ENCODE peak calls at places on chromosomes 13 and 19, in nine cellular contexts. N is T-cell; W is T-helper 1 cell; Q is activated T-cell treated with anti-CD3 and anti-CD28 coated beads for 24 hours; C is stimulated activated CD8-positive, alpha-beta memory T cell treated with anti-CD3 and anti-CD28 coated beads, Interleukin-7, amount 100 ng/mL, for 1 hour; Z is memory B cell; K is NCI-H748 treated with DMSO at 0.1 percent for 48 hours; G is GM23248; M is WERI-Rb-1. Y is an unnamed sample.

GRCh38 chr19:17021793-17022590 is 4.6 kb downstream of the CPAMD8 start:
- DNase-seq in G (peak), M (no peak), Z (no peak), W (no peak), N (no peak), C (no peak), K (no peak), Q (no peak), Y (no peak)

GRCh38 chr13:40590112-40590862 is 76.2 kb downstream of the FOXO1 start:
- DNase-seq in Q (no peak), W (no peak), C (no peak), N (no peak), M (no peak), K (no peak), G (no peak), Z (no peak), Y (no peak)

GRCh38 chr19:11361037-11361770 is 6.0 kb downstream of the PLPPR2 start:
- DNase-seq in Q (no peak), Z (no peak), G (no peak), K (no peak), M (peak), N (no peak), W (no peak), C (no peak), Y (no peak)

GRCh38 chr19:34172661-34173144 is 399 bp downstream of the LSM14A start:
- DNase-seq in C (no peak), Q (no peak), M (no peak), Z (peak), G (peak), N (peak), W (no peak), K (no peak), Y (peak)

GRCh38 chr19:49006905-49007304 is 10.0 kb downstream of the LHB start:
- DNase-seq in N (no peak), G (no peak), K (no peak), M (no peak), Z (no peak), C (no peak), W (no peak), Q (no peak), Y (no peak)

GRCh38 chr19:38373907-38374331 is 452 bp upstream of the PSMD8 start:
- DNase-seq in Z (no peak), Q (no peak), M (no peak), N (no peak), G (no peak), W (no peak), K (no peak), C (no peak), Y (no peak)

GRCh38 chr19:19528721-19529490 is at the start of gene YJEFN3:
- DNase-seq in W (no peak), Z (no peak), K (peak), C (no peak), G (peak), Q (no peak), M (peak), N (no peak), Y (no peak)

GRCh38 chr19:359653-359925 is 15.0 kb upstream of the MIER2 start:
- DNase-seq in M (peak), Z (no peak), N (no peak), K (no peak), G (no peak), C (no peak), W (no peak), Q (no peak), Y (no peak)

GRCh38 chr19:39416152-39416551 is 3.7 kb downstream of the PLEKHG2 start:
- DNase-seq in W (no peak), N (no peak), Z (no peak), Q (no peak), C (no peak), G (no peak), M (no peak), K (no peak), Y (no peak)

GRCh38 chr13:97521726-97522125 is 87.8 kb downstream of the RAP2A start:
- DNase-seq in G (no peak), Z (no peak), K (peak), C (no peak), N (no peak), Q (no peak), M (no peak), W (no peak), Y (no peak)

GRCh38 chr19:19775891-19776205 is 42.9 kb upstream of the ZNF14 start:
- DNase-seq in N (no peak), C (no peak), W (no peak), G (no peak), Q (no peak), K (peak), Z (no peak), M (no peak), Y (no peak)

GRCh38 chr13:60759499-60759898 is 362.5 kb downstream of the TDRD3 start:
- DNase-seq in M (no peak), C (no peak), G (no peak), Z (no peak), K (peak), N (no peak), Q (no peak), W (no peak), Y (no peak)

GRCh38 chr19:4373601-4374441 is 26.5 kb downstream of the SH3GL1 start:
- DNase-seq in M (no peak), W (no peak), K (no peak), G (peak), Z (no peak), C (no peak), Q (no peak), N (no peak), Y (no peak)

GRCh38 chr13:109241160-109241559 is 545.2 kb downstream of the IRS2 start:
- DNase-seq in W (no peak), N (no peak), Q (no peak), M (no peak), K (no peak), Z (no peak), G (peak), C (no peak), Y (no peak)

GRCh38 chr13:20351279-20352022 is 119.3 kb upstream of the GJB6 start:
- DNase-seq in K (no peak), Q (no peak), W (no peak), M (no peak), N (no peak), C (no peak), Z (no peak), G (peak), Y (no peak)

Y was measured in CD8-positive, alpha-beta T cell.